ENCODE peak calls at places on chromosome 2, in five cellular contexts. U, O, G, V and M are unnamed samples.

GRCh38 chr2:11270891-11271290 is 73.5 kb downstream of the ROCK2 start:
- DNase-seq in U (no peak), O (no peak), V (no peak), G (peak; percentile 23), M (no peak)

GRCh38 chr2:43027496-43027895 is 198.9 kb downstream of the ZFP36L2 start:
- DNase-seq in G (no peak), O (no peak), V (no peak), U (no peak), M (no peak)

GRCh38 chr2:43943323-43943722 is 52.5 kb downstream of the LRPPRC start:
- DNase-seq in O (no peak), V (no peak), U (no peak), G (no peak), M (no peak)

GRCh38 chr2:173537694-173538093 is 183.0 kb downstream of the CDCA7 start:
- DNase-seq in U (no peak), G (no peak), V (no peak), O (no peak), M (no peak)

GRCh38 chr2:169222665-169223064 is 139.7 kb downstream of the LRP2 start:
- DNase-seq in O (no peak), V (no peak), U (no peak), G (no peak), M (no peak)

GRCh38 chr2:22855761-22856184 is 529.2 kb upstream of the KLHL29 start:
- DNase-seq in U (no peak), O (peak; percentile 82), V (no peak), G (no peak), M (no peak)

GRCh38 chr2:242085941-242086621 is 216.6 kb downstream of the RTP5 start:
- DNase-seq in U (no peak), V (peak; percentile 82), O (no peak), G (peak; percentile 96), M (no peak)

GRCh38 chr2:120398961-120399888 is 53.3 kb downstream of the INHBB start:
- DNase-seq in U (no peak), V (peak; percentile 98), G (no peak), O (no peak), M (no peak)

GRCh38 chr2:56263876-56264275 is 80.1 kb downstream of the CCDC85A start:
- DNase-seq in O (no peak), G (no peak), V (no peak), U (no peak), M (no peak)

GRCh38 chr2:160224507-160224906 is 24.4 kb upstream of the ITGB6 start:
- DNase-seq in G (no peak), V (no peak), O (peak; percentile 51), U (no peak), M (no peak)

GRCh38 chr2:173056705-173057368 is 18.8 kb upstream of the MAP3K20 start:
- DNase-seq in O (no peak), V (no peak), G (no peak), U (no peak), M (no peak)

GRCh38 chr2:224449212-224450147 is 47.6 kb upstream of the FAM124B start:
- DNase-seq in V (peak; percentile 44), O (peak; percentile 44), G (peak; percentile 11), U (peak; percentile 13), M (no peak)

GRCh38 chr2:9754532-9754887 is 88.8 kb upstream of the TAF1B start:
- DNase-seq in U (no peak), V (no peak), O (no peak), G (no peak), M (no peak)

GRCh38 chr2:209331291-209331844 is 92.5 kb upstream of the MAP2 start:
- DNase-seq in U (no peak), V (peak; percentile 49), G (no peak), O (peak; percentile 31), M (no peak)

GRCh38 chr2:117128471-117128870 is 686.0 kb upstream of the DDX18 start:
- DNase-seq in U (no peak), O (no peak), V (peak; percentile 1), G (no peak), M (no peak)

GRCh38 chr2:72220170-72220569 is 72.5 kb upstream of the CYP26B1 start:
- DNase-seq in V (peak; percentile 16), G (no peak), O (peak; percentile 24), U (no peak), M (no peak)

GRCh38 chr2:173414823-173415322 is 60.2 kb downstream of the CDCA7 start:
- DNase-seq in V (no peak), U (no peak), O (no peak), G (no peak), M (no peak)

GRCh38 chr2:109348190-109348589 is 219.2 kb downstream of the SH3RF3 start:
- DNase-seq in U (no peak), O (no peak), V (no peak), G (no peak), M (no peak)
- TF ChIP-seq POLR2AphosphoS5 in U (no peak), O (no peak), V (no peak), G (no peak), M (no peak)

DNA sequence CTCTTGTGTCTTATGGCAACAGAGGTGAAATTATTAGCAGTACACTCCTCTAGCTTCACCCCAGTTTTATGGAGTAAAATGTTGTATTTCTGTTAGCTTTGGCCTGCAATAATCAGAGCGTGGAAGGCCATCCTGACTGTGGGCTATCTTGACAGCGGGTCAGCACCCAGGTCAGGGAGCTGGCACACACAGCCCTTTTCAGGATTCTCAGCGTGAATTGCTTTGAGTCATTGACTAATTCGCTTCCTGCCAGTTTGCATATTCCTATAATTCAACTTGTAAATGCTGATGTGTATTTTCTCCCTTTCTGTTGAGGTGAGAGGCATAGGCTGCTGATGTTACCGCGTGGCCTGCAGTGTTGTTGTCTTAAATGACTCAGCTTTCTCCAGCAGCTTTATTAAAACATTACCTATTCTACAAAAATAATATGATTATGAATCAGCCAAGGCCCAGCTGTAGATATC is 109.6 kb upstream of the EML6 start:
- DNase-seq in O (no peak), G (no peak), U (no peak), V (no peak), M (no peak)
- TF ChIP-seq POLR2AphosphoS5 in O (no peak), G (no peak), U (no peak), V (no peak), M (no peak)

GRCh38 chr2:20446917-20447436 is at the start of gene RHOB:
- DNase-seq in V (peak; percentile 98), U (peak; percentile 99), G (peak; percentile 92), O (peak; percentile 100), M (peak; percentile 99)

GRCh38 chr2:20449501-20450200 is 2.8 kb downstream of the RHOB start:
- DNase-seq in O (no peak), V (peak; percentile 79), U (no peak), G (no peak), M (no peak)

GRCh38 chr2:20450201-20451108 is 3.6 kb downstream of the RHOB start:
- DNase-seq in U (no peak), G (no peak), V (peak; percentile 87), O (peak; percentile 71), M (no peak)

GRCh38 chr2:20447437-20448245 is 767 bp downstream of the RHOB start:
- DNase-seq in V (no peak), O (peak; percentile 82), U (peak; percentile 39), G (no peak), M (no peak)

DNA sequence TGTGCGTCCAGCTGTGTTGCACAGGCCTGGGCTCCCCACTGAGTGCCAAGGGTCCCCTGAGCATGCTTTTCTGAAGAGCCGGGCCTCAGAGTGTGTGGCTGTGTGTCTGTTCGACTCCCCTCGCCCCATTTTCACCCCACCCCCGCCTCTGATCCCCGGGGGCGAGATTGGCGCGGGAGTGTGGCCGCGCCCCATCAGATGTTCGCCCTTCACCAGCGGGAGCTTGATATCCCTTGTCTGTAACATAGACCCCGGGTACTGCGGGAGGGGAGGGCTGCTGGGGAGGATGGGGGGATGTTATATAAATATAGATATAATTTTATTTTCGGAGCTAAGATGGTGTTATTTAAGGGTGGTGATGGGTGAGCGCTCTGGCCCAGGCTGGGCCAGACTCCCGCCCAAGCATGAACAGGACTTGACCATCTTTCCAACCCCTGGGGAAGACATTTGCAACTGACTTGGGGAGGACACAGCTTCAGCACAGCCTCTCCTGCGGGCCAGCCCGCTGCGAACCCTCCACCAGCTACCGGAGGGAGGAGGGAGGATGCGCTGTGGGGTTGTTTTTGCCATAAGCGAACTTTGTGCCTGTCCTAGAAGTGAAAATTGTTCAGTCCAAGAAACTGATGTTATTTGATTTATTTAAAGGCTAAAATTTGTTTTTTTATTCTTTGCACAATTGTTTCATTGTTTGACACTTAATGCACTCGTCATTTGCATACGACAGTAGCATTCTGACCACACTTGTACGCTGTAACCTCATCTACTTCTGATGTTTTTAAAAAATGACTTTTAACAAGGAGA is 1.6 kb downstream of the RHOB start:
- DNase-seq in U (no peak), G (no peak), O (no peak), V (no peak), M (no peak)
- TF ChIP-seq POLR2AphosphoS5 in U (no peak), G (no peak), O (no peak), V (peak; percentile 46), M (peak; percentile 55)

GRCh38 chr2:20211860-20212458 is 13.0 kb downstream of the SDC1 start:
- DNase-seq in V (no peak), U (no peak), O (no peak), G (no peak), M (no peak)

GRCh38 chr2:20208487-20208882 is 16.4 kb downstream of the SDC1 start:
- DNase-seq in O (no peak), G (no peak), U (no peak), V (no peak), M (no peak)

GRCh38 chr2:20210462-20210861 is 14.5 kb downstream of the SDC1 start:
- DNase-seq in V (no peak), O (no peak), U (no peak), G (no peak), M (no peak)

GRCh38 chr2:20211420-20211819 is 13.5 kb downstream of the SDC1 start:
- DNase-seq in U (no peak), V (no peak), O (no peak), G (no peak), M (no peak)

GRCh38 chr2:20209373-20210109 is 15.4 kb downstream of the SDC1 start:
- DNase-seq in G (no peak), V (no peak), O (no peak), U (no peak), M (no peak)
- TF ChIP-seq POLR2AphosphoS5 in G (no peak), V (no peak), O (no peak), U (no peak), M (no peak)